ENCODE peak calls at places on chromosomes 16 and 17, in eight cellular contexts. H is GM20000, F is fibroblast of villous mesenchyme, L is suprapubic skin, K is choroid plexus epithelial cell, O is fibroblast of lung, T is Peyer's patch, M is AG04449. J is an unnamed sample.

GRCh38 chr16:47143677-47144558 is at the start of gene NETO2:
- DNase-seq in H (peak), M (no peak), F (peak), O (peak), T (peak), K (peak), L (peak), J (peak)

GRCh38 chr17:40888321-40888720 is 3.3 kb upstream of the KRT20 start:
- DNase-seq in H (no peak), T (no peak), M (no peak), K (no peak), O (no peak), F (no peak), L (no peak), J (no peak)

GRCh38 chr17:27471321-27472269 is 15.3 kb downstream of the KSR1 start:
- DNase-seq in O (peak), K (peak), M (no peak), H (peak), F (no peak), T (peak), L (no peak), J (peak)

GRCh38 chr16:4372578-4373355 is 1.1 kb downstream of the VASN start:
- DNase-seq in O (no peak), F (peak), M (peak), T (no peak), H (no peak), K (no peak), L (peak), J (no peak)

GRCh38 chr16:15887283-15887682 is 1.1 kb downstream of the CEP20 start:
- DNase-seq in T (no peak), O (no peak), H (no peak), M (no peak), K (no peak), F (no peak), L (no peak), J (no peak)

GRCh38 chr17:39782481-39782880 is 44.7 kb downstream of the GRB7 start:
- DNase-seq in M (no peak), L (no peak), T (no peak), O (peak), H (no peak), F (peak), K (peak), J (no peak)

GRCh38 chr16:49560018-49560830 is 186.6 kb downstream of the C16orf78 start:
- DNase-seq in F (no peak), M (no peak), T (no peak), H (no peak), O (peak), K (no peak), L (no peak), J (no peak)

GRCh38 chr17:3794890-3795757 is 5.9 kb downstream of the ITGAE start:
- DNase-seq in L (peak), T (peak), H (no peak), M (no peak), F (no peak), K (peak), O (peak), J (no peak)

GRCh38 chr17:15255713-15256454 is 9.2 kb downstream of the PMP22 start:
- DNase-seq in K (peak), T (no peak), F (no peak), O (peak), M (no peak), H (no peak), L (no peak), J (no peak)

GRCh38 chr16:68146583-68146982 is 61.4 kb downstream of the NFATC3 start:
- DNase-seq in T (no peak), L (no peak), O (peak), H (no peak), K (peak), F (peak), M (no peak), J (no peak)

GRCh38 chr17:41583137-41584127 is 3.3 kb downstream of the KRT14 start:
- DNase-seq in O (no peak), H (no peak), K (no peak), T (peak), L (no peak), M (no peak), F (no peak), J (no peak)

GRCh38 chr16:84863485-84863814 is 43.7 kb downstream of the CRISPLD2 start:
- DNase-seq in L (no peak), H (no peak), K (no peak), O (no peak), M (no peak), T (no peak), F (no peak), J (no peak)

GRCh38 chr17:27293359-27293897 is 486 bp upstream of the WSB1 start:
- DNase-seq in M (no peak), H (peak), F (no peak), L (no peak), T (no peak), O (no peak), K (no peak), J (no peak)

GRCh38 chr16:6193718-6194117 is 1096.1 kb upstream of the EEF2KMT start:
- DNase-seq in F (no peak), K (peak), L (no peak), M (no peak), H (no peak), O (peak), T (peak), J (no peak)

GRCh38 chr17:62950067-62950466 is 16.0 kb upstream of the TANC2 start:
- DNase-seq in L (no peak), F (peak), H (no peak), O (peak), M (peak), K (peak), T (peak), J (no peak)

GRCh38 chr16:23948949-23949392 is 113.2 kb downstream of the PRKCB start:
- DNase-seq in M (no peak), O (no peak), L (no peak), T (peak), K (no peak), F (no peak), H (no peak), J (no peak)

GRCh38 chr16:31427441-31428276 is 501 bp downstream of the COX6A2 start:
- DNase-seq in K (peak), M (no peak), F (peak), H (peak), T (peak), O (no peak), L (no peak), J (peak)

GRCh38 chr17:48194097-48194550 is 86.6 kb downstream of the SNX11 start:
- DNase-seq in L (no peak), F (peak), K (no peak), T (no peak), O (peak), H (no peak), M (no peak), J (no peak)

GRCh38 chr16:72427001-72427785 is 255.2 kb upstream of the PMFBP1 start:
- DNase-seq in H (no peak), M (no peak), K (no peak), O (no peak), L (no peak), F (no peak), T (no peak), J (no peak)

GRCh38 chr17:50380369-50381259 is 7.6 kb downstream of the EME1 start:
- DNase-seq in L (no peak), K (no peak), T (no peak), H (no peak), M (no peak), F (no peak), O (no peak), J (no peak)

GRCh38 chr16:85390511-85391174 is 222.5 kb upstream of the GSE1 start:
- DNase-seq in T (peak), O (peak), L (peak), M (peak), H (no peak), F (peak), K (peak), J (no peak)

GRCh38 chr16:72938426-72939164 is 109.3 kb downstream of the ZFHX3 start:
- DNase-seq in T (peak), M (no peak), O (peak), L (peak), F (peak), K (peak), H (no peak), J (no peak)

GRCh38 chr17:3750926-3751325 is 27.2 kb downstream of the HASPIN start:
- DNase-seq in K (no peak), O (no peak), H (peak), F (no peak), M (no peak), L (no peak), T (peak), J (no peak)

GRCh38 chr17:75774988-75775668 is 9.5 kb upstream of the UNK start:
- DNase-seq in F (no peak), M (no peak), T (peak), K (peak), O (peak), L (peak), H (no peak), J (no peak)

GRCh38 chr16:19008245-19008644 is 24.5 kb downstream of the TMC7 start:
- DNase-seq in K (peak), T (no peak), H (no peak), M (no peak), F (peak), L (no peak), O (peak), J (no peak)

GRCh38 chr16:69931631-69932030 is 19.5 kb upstream of the CLEC18A start:
- DNase-seq in H (no peak), F (no peak), M (no peak), K (no peak), O (no peak), T (no peak), L (no peak), J (no peak)

GRCh38 chr17:69637399-69638165 is 223.1 kb downstream of the MAP2K6 start:
- DNase-seq in O (peak), M (peak), L (no peak), K (peak), H (no peak), T (no peak), F (peak), J (no peak)

GRCh38 chr16:378821-379182 is 3.0 kb downstream of the PGAP6 start:
- DNase-seq in H (no peak), M (no peak), L (peak), T (no peak), K (no peak), F (no peak), O (no peak), J (no peak)

GRCh38 chr16:381788-382717 is at the start of gene PGAP6:
- DNase-seq in K (no peak), L (peak), T (peak), H (peak), M (no peak), O (peak), F (peak), J (peak)

GRCh38 chr16:379183-379960 is 2.4 kb downstream of the PGAP6 start:
- DNase-seq in F (no peak), K (no peak), T (peak), M (no peak), H (no peak), L (no peak), O (no peak), J (no peak)

GRCh38 chr16:379961-380836 is 1.6 kb downstream of the PGAP6 start:
- DNase-seq in M (no peak), H (no peak), L (peak), F (no peak), O (no peak), K (no peak), T (no peak), J (no peak)

DNA sequence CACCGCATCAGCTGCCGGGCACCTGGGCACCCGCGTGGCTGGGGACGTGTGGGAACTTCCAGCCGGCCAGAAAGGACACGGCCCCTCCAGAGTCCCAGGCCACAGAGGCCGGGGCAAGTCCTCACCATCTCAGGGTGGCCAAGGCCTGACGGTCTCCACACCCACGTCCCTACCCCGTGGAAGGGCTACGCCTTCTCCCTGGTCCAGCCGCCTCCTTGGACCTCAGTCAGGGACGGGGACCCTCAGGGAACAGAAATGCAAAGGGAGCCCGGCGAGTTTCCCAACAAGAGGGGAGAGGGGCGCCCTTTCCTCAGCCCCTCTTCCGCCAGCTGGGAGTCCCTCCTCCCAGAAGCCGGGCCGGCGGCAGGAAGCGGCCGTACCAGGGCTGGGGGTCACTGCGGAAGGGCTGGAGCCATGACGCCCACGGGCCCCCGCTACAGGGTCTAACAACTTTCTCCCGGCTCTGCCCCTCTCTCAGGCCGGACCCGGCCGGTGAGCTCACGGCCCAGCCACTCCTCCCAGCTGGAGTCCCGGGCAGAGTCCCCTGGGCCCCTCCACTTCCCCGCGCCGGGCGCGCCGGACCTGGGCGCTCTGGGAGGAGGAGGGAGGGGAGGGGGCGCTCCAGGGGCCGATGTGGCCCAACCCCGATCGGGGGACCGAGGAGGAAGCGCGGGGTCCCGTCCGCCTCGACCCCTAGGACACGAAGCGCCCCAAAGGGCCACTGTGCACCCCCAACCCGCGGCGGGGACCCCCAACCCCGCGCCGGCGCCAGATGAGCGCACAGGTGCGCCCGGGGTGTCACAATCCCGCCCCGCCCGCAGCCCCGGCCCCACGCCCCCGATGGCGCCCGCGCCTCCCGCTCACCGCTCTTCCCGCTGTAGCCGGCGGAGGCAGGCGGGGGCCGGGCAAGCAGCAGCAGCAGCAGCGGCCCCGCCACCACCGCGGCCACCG is 666 bp downstream of the PGAP6 start:
- DNase-seq in L (peak), F (no peak), H (peak), M (no peak), K (no peak), T (no peak), O (no peak), J (no peak)
- TF ChIP-seq CTCF in L (no peak), F (no peak), H (no peak), M (no peak), K (no peak), T (no peak), O (no peak), J (no peak)

GRCh38 chr17:28926366-28926765 is 23.5 kb upstream of the DHRS13 start:
- DNase-seq in K (no peak), M (no peak), F (no peak), O (no peak), T (no peak), H (no peak), L (no peak), J (no peak)

GRCh38 chr17:28926786-28927185 is 23.9 kb upstream of the DHRS13 start:
- DNase-seq in F (peak), K (peak), M (no peak), O (peak), H (no peak), T (no peak), L (no peak), J (no peak)

GRCh38 chr17:28925912-28926365 is 23.1 kb upstream of the DHRS13 start:
- DNase-seq in F (peak), H (peak), T (peak), O (peak), M (peak), K (peak), L (no peak), J (peak)

GRCh38 chr17:28928061-28928460 is 23.3 kb downstream of the PHF12 start:
- DNase-seq in L (no peak), H (no peak), T (no peak), M (no peak), F (no peak), O (peak), K (peak), J (no peak)

DNA sequence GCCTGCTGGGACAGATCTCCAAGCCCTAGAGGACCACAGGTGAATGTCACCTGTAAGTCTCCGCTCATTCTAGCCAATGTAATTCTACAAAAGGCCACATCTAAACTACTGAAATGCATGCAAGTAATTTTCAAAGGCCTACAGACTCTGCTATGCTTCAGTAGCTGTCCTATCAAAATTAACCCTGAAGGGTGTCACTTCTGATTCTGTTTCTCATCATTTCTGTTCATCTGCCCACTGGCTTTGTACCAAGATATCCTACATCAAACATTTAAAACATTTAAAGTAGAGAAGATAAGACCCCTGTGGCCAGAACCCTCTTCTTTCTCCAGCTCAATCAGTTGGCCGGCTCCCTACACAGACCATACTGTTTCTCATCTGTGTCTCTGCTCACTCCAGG is 21.5 kb downstream of the PHF12 start:
- DNase-seq in F (no peak), O (no peak), T (no peak), L (no peak), K (no peak), H (no peak), M (no peak), J (no peak)
- TF ChIP-seq CTCF in F (no peak), O (no peak), T (no peak), L (no peak), K (no peak), H (no peak), M (no peak), J (no peak)

DNA sequence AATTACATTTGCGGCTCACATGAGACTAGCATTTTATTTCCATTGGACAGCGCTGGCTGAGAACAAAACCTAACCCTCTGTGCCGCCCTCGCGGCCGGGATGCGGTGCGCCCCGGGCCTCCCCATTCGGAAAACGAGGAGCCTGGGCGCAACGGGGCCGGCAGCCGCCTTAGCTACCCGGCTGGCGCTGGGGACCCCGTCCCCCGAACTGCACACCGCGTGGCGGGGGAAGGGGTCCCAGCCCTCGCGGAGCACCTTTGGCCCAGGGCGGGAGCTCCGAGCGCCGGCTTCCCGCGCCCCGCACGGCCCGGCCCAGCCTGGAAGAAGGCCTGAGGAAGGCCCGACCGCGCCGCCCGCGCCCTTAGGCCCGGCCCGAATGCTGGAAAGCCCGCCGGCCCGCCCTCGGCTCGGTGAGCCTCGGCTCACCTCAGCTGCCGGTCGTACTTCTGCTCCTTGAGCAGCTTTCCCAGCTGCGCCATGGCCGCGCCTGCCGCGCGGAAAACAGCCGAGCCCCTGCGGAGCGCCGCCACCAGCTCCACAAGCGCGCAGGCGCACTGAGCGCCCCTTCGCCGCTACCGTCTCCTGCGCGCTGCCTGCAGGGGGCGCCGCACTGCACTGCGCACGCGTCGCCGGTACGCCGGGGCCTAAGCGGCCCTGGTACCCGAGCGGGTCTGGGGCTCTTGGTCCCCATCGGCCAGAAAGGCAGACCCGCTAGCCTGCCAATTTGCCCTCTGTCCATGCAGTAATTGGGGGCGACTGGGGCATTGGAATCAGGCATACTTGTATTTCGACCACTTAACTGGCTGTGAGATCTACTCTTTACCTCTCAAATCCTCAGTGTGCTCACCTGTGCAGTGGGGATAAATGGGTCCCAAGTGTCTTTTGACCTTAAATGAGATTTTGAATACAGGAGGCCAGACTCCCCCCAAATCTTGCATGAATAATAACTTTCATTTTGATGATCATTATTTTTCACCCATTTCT is at the start of gene NAE1:
- DNase-seq in T (peak), K (peak), H (peak), F (peak), M (no peak), O (peak), L (peak), J (peak)
- TF ChIP-seq CTCF in T (peak), K (peak), H (peak), F (peak), M (peak), O (peak), L (peak), J (peak)

GRCh38 chr16:28139530-28139929 is 72.2 kb downstream of the XPO6 start:
- DNase-seq in H (no peak), K (no peak), T (no peak), O (no peak), M (no peak), L (no peak), F (no peak), J (no peak)

GRCh38 chr16:28131743-28132393 is 68.4 kb upstream of the GSG1L start:
- DNase-seq in L (no peak), H (no peak), O (no peak), K (no peak), T (no peak), M (no peak), F (peak), J (no peak)

GRCh38 chr16:28140788-28141618 is 70.8 kb downstream of the XPO6 start:
- DNase-seq in H (peak), L (no peak), M (no peak), F (peak), O (no peak), K (no peak), T (peak), J (peak)

GRCh38 chr16:28133666-28134065 is 70.2 kb upstream of the GSG1L start:
- DNase-seq in H (no peak), L (no peak), K (no peak), T (no peak), M (no peak), O (no peak), F (no peak), J (no peak)

DNA sequence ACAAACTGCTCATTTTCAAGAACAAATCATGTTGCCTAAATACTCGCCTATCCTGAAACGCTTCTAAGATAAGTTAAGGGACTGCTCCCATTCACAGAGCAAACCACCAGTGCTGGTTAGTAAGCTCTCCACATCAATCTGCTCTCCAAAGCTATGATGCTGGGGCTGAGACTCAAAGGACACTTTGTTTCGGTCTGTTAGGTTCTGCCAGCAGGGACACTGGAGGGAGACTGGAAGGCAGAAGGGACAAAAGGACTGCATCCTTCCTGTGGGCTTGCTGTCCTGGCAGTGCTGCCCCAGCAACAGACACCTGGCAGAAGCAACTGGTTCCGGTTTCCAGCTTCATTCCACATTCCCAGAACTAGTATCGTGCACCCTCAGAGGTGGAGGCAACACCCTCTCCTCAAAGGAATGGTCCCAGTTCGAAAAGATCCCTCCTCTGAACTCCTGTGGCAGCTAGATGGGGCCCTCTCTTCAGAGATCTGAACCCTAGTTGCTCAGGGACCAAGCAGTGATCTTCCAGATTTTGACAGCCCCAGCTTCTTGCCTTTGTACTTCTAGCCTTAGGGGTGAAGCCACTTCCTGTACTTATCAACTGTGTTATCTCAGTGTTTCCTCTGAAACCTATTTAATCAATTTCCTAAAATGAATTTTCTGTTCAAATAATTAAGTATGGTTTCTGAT is 73.4 kb upstream of the GSG1L start:
- DNase-seq in L (no peak), M (no peak), H (peak), T (peak), K (peak), O (no peak), F (peak), J (no peak)
- TF ChIP-seq CTCF in L (no peak), M (no peak), H (no peak), T (no peak), K (peak), O (peak), F (peak), J (no peak)

GRCh38 chr17:20009302-20010098 is at the start of gene SPECC1:
- DNase-seq in T (peak), F (peak), H (peak), K (peak), O (peak), M (no peak), L (peak), J (peak)
- TF ChIP-seq CTCF in T (peak), F (no peak), H (peak), K (peak), O (peak), M (peak), L (peak), J (peak)